ENCODE peak calls at places on chromosome 11, in five cellular contexts. One of them, this sample, is unnamed.

GRCh38 chr11:130999086-130999485 is 82.8 kb upstream of the SNX19 start:
- DNase-seq in astrocyte of the cerebellum: no peak
- DNase-seq in neural crest cell: no peak
- DNase-seq in brain microvascular endothelial cell: peak
- DNase-seq in AG09319: no peak
- DNase-seq in this sample: no peak

GRCh38 chr11:29321293-29322132 is 695.3 kb downstream of the KCNA4 start:
- DNase-seq in astrocyte of the cerebellum: no peak
- DNase-seq in neural crest cell: no peak
- DNase-seq in brain microvascular endothelial cell: peak
- DNase-seq in AG09319: no peak
- DNase-seq in this sample: no peak

GRCh38 chr11:8317164-8317563 is 53.5 kb upstream of the LMO1 start:
- DNase-seq in astrocyte of the cerebellum: no peak
- DNase-seq in neural crest cell: no peak
- DNase-seq in brain microvascular endothelial cell: no peak
- DNase-seq in AG09319: no peak
- DNase-seq in this sample: no peak

GRCh38 chr11:65821107-65821506 is 12.7 kb upstream of the SNX32 start:
- DNase-seq in astrocyte of the cerebellum: no peak
- DNase-seq in neural crest cell: no peak
- DNase-seq in brain microvascular endothelial cell: no peak
- DNase-seq in AG09319: no peak
- DNase-seq in this sample: no peak

GRCh38 chr11:63595296-63595695 is 18.9 kb downstream of the PLAAT3 start:
- DNase-seq in astrocyte of the cerebellum: no peak
- DNase-seq in neural crest cell: no peak
- DNase-seq in brain microvascular endothelial cell: peak
- DNase-seq in AG09319: no peak
- DNase-seq in this sample: no peak

GRCh38 chr11:120500414-120500936 is 11.1 kb upstream of the GRIK4 start:
- DNase-seq in astrocyte of the cerebellum: no peak
- DNase-seq in neural crest cell: no peak
- DNase-seq in brain microvascular endothelial cell: no peak
- DNase-seq in AG09319: no peak
- DNase-seq in this sample: no peak

GRCh38 chr11:70473186-70473872 is 75.0 kb downstream of the CTTN start:
- DNase-seq in astrocyte of the cerebellum: no peak
- DNase-seq in neural crest cell: no peak
- DNase-seq in brain microvascular endothelial cell: no peak
- DNase-seq in AG09319: no peak
- DNase-seq in this sample: no peak

GRCh38 chr11:64040684-64041267 is 5.0 kb downstream of the FLRT1 start:
- DNase-seq in astrocyte of the cerebellum: no peak
- DNase-seq in neural crest cell: no peak
- DNase-seq in brain microvascular endothelial cell: no peak
- DNase-seq in AG09319: no peak
- DNase-seq in this sample: no peak

GRCh38 chr11:46521947-46522681 is 71.7 kb downstream of the AMBRA1 start:
- DNase-seq in astrocyte of the cerebellum: peak
- DNase-seq in neural crest cell: no peak
- DNase-seq in brain microvascular endothelial cell: peak
- DNase-seq in AG09319: no peak
- DNase-seq in this sample: no peak

GRCh38 chr11:70397336-70397982 is 870 bp upstream of the CTTN start:
- DNase-seq in astrocyte of the cerebellum: peak
- DNase-seq in neural crest cell: peak
- DNase-seq in brain microvascular endothelial cell: peak
- DNase-seq in AG09319: no peak
- DNase-seq in this sample: peak

GRCh38 chr11:72598901-72599300 is 75.3 kb downstream of the PDE2A start:
- DNase-seq in astrocyte of the cerebellum: no peak
- DNase-seq in neural crest cell: peak
- DNase-seq in brain microvascular endothelial cell: peak
- DNase-seq in AG09319: no peak
- DNase-seq in this sample: no peak

GRCh38 chr11:71311176-71311925 is 59.0 kb upstream of the SHANK2 start:
- DNase-seq in astrocyte of the cerebellum: no peak
- DNase-seq in neural crest cell: no peak
- DNase-seq in brain microvascular endothelial cell: no peak
- DNase-seq in AG09319: no peak
- DNase-seq in this sample: no peak

GRCh38 chr11:65311197-65311631 is 3.5 kb upstream of the CDC42EP2 start:
- DNase-seq in astrocyte of the cerebellum: no peak
- DNase-seq in neural crest cell: no peak
- DNase-seq in brain microvascular endothelial cell: no peak
- DNase-seq in AG09319: no peak
- DNase-seq in this sample: no peak

GRCh38 chr11:65576867-65577755 is 1.3 kb downstream of the EHBP1L1 start:
- DNase-seq in astrocyte of the cerebellum: no peak
- DNase-seq in neural crest cell: no peak
- DNase-seq in brain microvascular endothelial cell: no peak
- DNase-seq in AG09319: no peak
- DNase-seq in this sample: no peak

GRCh38 chr11:128936546-128937275 is 6.0 kb downstream of the TP53AIP1 start:
- DNase-seq in astrocyte of the cerebellum: no peak
- DNase-seq in neural crest cell: no peak
- DNase-seq in brain microvascular endothelial cell: no peak
- DNase-seq in AG09319: no peak
- DNase-seq in this sample: no peak

GRCh38 chr11:85318573-85318972 is 308.6 kb downstream of the DLG2 start:
- DNase-seq in astrocyte of the cerebellum: no peak
- DNase-seq in neural crest cell: no peak
- DNase-seq in brain microvascular endothelial cell: no peak
- DNase-seq in AG09319: no peak
- DNase-seq in this sample: no peak

GRCh38 chr11:78218707-78219492 is 30.2 kb downstream of the USP35 start:
- DNase-seq in astrocyte of the cerebellum: no peak
- DNase-seq in neural crest cell: no peak
- DNase-seq in brain microvascular endothelial cell: no peak
- DNase-seq in AG09319: no peak
- DNase-seq in this sample: no peak

GRCh38 chr11:29024386-29024785 is 916.2 kb downstream of the METTL15 start:
- DNase-seq in astrocyte of the cerebellum: no peak
- DNase-seq in neural crest cell: no peak
- DNase-seq in brain microvascular endothelial cell: peak
- DNase-seq in AG09319: no peak
- DNase-seq in this sample: no peak

GRCh38 chr11:129282634-129283033 is 90.5 kb upstream of the ARHGAP32 start:
- DNase-seq in astrocyte of the cerebellum: no peak
- DNase-seq in neural crest cell: no peak
- DNase-seq in brain microvascular endothelial cell: no peak
- DNase-seq in AG09319: no peak
- DNase-seq in this sample: no peak

GRCh38 chr11:64016512-64016911 is 19.2 kb upstream of the FLRT1 start:
- DNase-seq in astrocyte of the cerebellum: no peak
- DNase-seq in neural crest cell: no peak
- DNase-seq in brain microvascular endothelial cell: no peak
- DNase-seq in AG09319: no peak
- DNase-seq in this sample: no peak

GRCh38 chr11:62413060-62413696 is 5.7 kb upstream of the SCGB1A1 start:
- DNase-seq in astrocyte of the cerebellum: no peak
- DNase-seq in neural crest cell: no peak
- DNase-seq in brain microvascular endothelial cell: no peak
- DNase-seq in AG09319: no peak
- DNase-seq in this sample: no peak

GRCh38 chr11:126473269-126473668 is 117.8 kb downstream of the ST3GAL4 start:
- DNase-seq in astrocyte of the cerebellum: no peak
- DNase-seq in neural crest cell: no peak
- DNase-seq in brain microvascular endothelial cell: no peak
- DNase-seq in AG09319: no peak
- DNase-seq in this sample: no peak

GRCh38 chr11:48034926-48035876 is 54.8 kb downstream of the PTPRJ start:
- DNase-seq in astrocyte of the cerebellum: no peak
- DNase-seq in neural crest cell: no peak
- DNase-seq in brain microvascular endothelial cell: no peak
- DNase-seq in AG09319: no peak
- DNase-seq in this sample: no peak

GRCh38 chr11:110069158-110069737 is 23.9 kb upstream of the ZC3H12C start:
- DNase-seq in astrocyte of the cerebellum: no peak
- DNase-seq in neural crest cell: no peak
- DNase-seq in brain microvascular endothelial cell: peak
- DNase-seq in AG09319: peak
- DNase-seq in this sample: no peak

GRCh38 chr11:100578966-100579365 is 108.1 kb upstream of the ARHGAP42 start:
- DNase-seq in astrocyte of the cerebellum: no peak
- DNase-seq in neural crest cell: no peak
- DNase-seq in brain microvascular endothelial cell: peak
- DNase-seq in AG09319: no peak
- DNase-seq in this sample: no peak

DNA sequence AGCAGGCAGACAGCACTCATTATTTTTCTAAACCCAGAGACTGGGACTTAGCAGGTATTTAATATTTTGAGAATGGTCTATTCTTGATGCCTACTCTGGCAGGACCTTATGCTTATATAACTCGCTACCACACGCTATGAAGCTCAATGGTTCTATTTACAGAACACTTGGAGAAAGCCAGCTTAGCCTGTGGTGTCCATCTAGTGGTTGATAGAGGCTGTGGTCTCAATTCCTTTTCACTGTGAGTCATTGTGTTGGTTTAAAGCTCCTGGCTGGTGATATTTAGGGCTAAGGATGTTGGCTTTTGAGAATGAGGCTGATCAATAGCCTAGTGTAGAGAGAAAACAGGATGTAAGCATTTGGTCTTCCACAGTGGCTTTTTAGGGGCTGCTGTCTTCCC is 206.4 kb downstream of the DBX1 start:
- DNase-seq in astrocyte of the cerebellum: peak
- DNase-seq in neural crest cell: no peak
- DNase-seq in brain microvascular endothelial cell: peak
- DNase-seq in AG09319: no peak
- DNase-seq in this sample: no peak
- TF ChIP-seq CTCF in astrocyte of the cerebellum: peak
- TF ChIP-seq CTCF in neural crest cell: peak
- TF ChIP-seq CTCF in brain microvascular endothelial cell: peak
- TF ChIP-seq CTCF in AG09319: peak
- TF ChIP-seq CTCF in this sample: no peak

DNA sequence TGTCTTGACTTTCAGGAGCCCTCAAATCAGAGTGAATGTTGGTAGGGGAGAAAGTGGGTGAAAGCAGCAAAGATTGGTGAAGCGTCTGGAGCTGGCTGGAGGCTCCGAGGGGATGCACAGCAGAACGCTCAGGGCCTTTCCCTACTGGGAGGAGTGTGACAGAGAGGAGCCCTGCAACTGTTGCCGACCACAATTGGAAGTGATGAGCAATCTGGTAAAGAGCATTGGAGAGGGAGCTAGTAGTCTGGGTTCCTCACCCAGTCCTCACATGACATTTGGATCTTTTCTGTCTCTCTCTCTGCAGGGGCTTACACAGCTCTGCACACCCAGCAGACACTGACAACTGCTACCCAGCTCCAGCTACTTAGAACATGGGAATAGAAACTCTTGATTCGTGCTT is 277.9 kb upstream of the PLET1 start:
- DNase-seq in astrocyte of the cerebellum: no peak
- DNase-seq in neural crest cell: no peak
- DNase-seq in brain microvascular endothelial cell: no peak
- DNase-seq in AG09319: no peak
- DNase-seq in this sample: no peak
- TF ChIP-seq CTCF in astrocyte of the cerebellum: no peak
- TF ChIP-seq CTCF in neural crest cell: no peak
- TF ChIP-seq CTCF in brain microvascular endothelial cell: no peak
- TF ChIP-seq CTCF in AG09319: no peak
- TF ChIP-seq CTCF in this sample: no peak

DNA sequence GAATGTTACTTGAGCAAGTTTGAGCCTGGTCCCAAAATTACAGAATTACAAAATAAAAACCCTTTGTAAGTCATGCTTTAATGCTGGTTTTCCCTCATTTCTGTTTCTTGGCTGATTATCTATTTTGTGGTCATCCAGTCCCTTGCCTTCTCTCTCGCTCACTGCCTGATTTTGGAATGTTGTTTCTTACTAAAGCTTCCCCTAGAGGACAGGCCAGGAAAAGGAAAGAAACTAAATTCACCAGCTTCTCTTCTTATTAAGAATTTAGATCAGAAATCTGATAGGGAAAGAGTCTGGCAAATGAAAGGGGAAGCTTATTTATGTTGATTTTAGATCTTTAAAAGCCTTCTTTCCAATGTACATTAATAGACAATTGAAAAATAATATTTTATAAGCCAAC is 16.6 kb upstream of the BDNF start:
- DNase-seq in astrocyte of the cerebellum: no peak
- DNase-seq in neural crest cell: no peak
- DNase-seq in brain microvascular endothelial cell: no peak
- DNase-seq in AG09319: no peak
- DNase-seq in this sample: no peak
- TF ChIP-seq CTCF in astrocyte of the cerebellum: peak
- TF ChIP-seq CTCF in neural crest cell: no peak
- TF ChIP-seq CTCF in brain microvascular endothelial cell: peak
- TF ChIP-seq CTCF in AG09319: peak
- TF ChIP-seq CTCF in this sample: no peak

GRCh38 chr11:45092901-45093760 is 53.3 kb upstream of the PRDM11 start:
- DNase-seq in astrocyte of the cerebellum: peak
- DNase-seq in neural crest cell: no peak
- DNase-seq in brain microvascular endothelial cell: peak
- DNase-seq in AG09319: no peak
- DNase-seq in this sample: no peak

GRCh38 chr11:45094958-45095690 is 51.3 kb upstream of the PRDM11 start:
- DNase-seq in astrocyte of the cerebellum: no peak
- DNase-seq in neural crest cell: no peak
- DNase-seq in brain microvascular endothelial cell: no peak
- DNase-seq in AG09319: no peak
- DNase-seq in this sample: no peak

GRCh38 chr11:45095691-45096010 is 50.8 kb upstream of the PRDM11 start:
- DNase-seq in astrocyte of the cerebellum: no peak
- DNase-seq in neural crest cell: no peak
- DNase-seq in brain microvascular endothelial cell: no peak
- DNase-seq in AG09319: no peak
- DNase-seq in this sample: no peak

GRCh38 chr11:45091563-45092392 is 54.7 kb upstream of the PRDM11 start:
- DNase-seq in astrocyte of the cerebellum: no peak
- DNase-seq in neural crest cell: no peak
- DNase-seq in brain microvascular endothelial cell: no peak
- DNase-seq in AG09319: no peak
- DNase-seq in this sample: no peak

GRCh38 chr11:45093761-45094455 is 52.5 kb upstream of the PRDM11 start:
- DNase-seq in astrocyte of the cerebellum: no peak
- DNase-seq in neural crest cell: no peak
- DNase-seq in brain microvascular endothelial cell: no peak
- DNase-seq in AG09319: no peak
- DNase-seq in this sample: no peak
- TF ChIP-seq CTCF in astrocyte of the cerebellum: no peak
- TF ChIP-seq CTCF in neural crest cell: no peak
- TF ChIP-seq CTCF in brain microvascular endothelial cell: no peak
- TF ChIP-seq CTCF in AG09319: no peak
- TF ChIP-seq CTCF in this sample: no peak

DNA sequence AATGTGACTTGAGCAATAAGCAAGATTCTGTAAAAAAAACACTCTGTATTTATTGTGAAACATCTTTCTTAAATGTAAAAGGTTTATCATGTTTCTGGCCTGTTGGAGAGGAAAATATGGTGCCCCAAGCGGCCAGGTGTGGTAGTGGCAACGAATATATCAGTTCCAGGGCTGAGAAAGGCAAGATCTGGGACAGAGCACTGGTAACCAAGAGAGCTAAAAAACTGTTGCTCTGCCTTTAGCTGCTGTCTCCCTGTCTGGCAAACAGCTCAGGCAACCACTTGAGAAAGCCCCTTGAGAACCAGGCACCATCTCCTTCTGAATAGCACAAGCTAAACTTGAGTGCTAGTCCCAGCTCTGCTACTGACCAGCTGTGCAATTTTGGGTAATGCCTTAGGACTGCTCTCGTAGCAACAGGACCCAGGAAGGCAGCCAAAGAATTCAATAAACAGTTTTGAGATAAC is 129.9 kb downstream of the KCNC1 start:
- DNase-seq in astrocyte of the cerebellum: no peak
- DNase-seq in neural crest cell: no peak
- DNase-seq in brain microvascular endothelial cell: no peak
- DNase-seq in AG09319: no peak
- DNase-seq in this sample: no peak
- TF ChIP-seq CTCF in astrocyte of the cerebellum: peak
- TF ChIP-seq CTCF in neural crest cell: peak
- TF ChIP-seq CTCF in brain microvascular endothelial cell: peak
- TF ChIP-seq CTCF in AG09319: peak
- TF ChIP-seq CTCF in this sample: peak

This sample was measured in GM20000.